ENCODE peak calls at places on chromosomes 2 and 18, in seven cellular contexts. V, G, I, H, A, P and U are unnamed samples.

GRCh38 chr2:168432565-168433186 is 23.4 kb upstream of the CERS6 start:
- DNase-seq in V (no peak), G (no peak), I (no peak), H (no peak), A (no peak), P (no peak), U (no peak)

GRCh38 chr2:9737053-9737875 is 106.0 kb upstream of the TAF1B start:
- DNase-seq in V (no peak), G (no peak), I (peak), H (no peak), A (peak), P (no peak), U (no peak)

GRCh38 chr2:237648016-237648381 is 20.6 kb downstream of the LRRFIP1 start:
- DNase-seq in V (no peak), G (no peak), I (no peak), H (no peak), A (no peak), P (no peak), U (no peak)

GRCh38 chr18:79529296-79529695 is 133.6 kb downstream of the NFATC1 start:
- DNase-seq in V (no peak), G (no peak), I (no peak), H (no peak), A (no peak), P (no peak), U (no peak)

GRCh38 chr2:62215306-62216064 is 19.6 kb downstream of the B3GNT2 start:
- DNase-seq in V (no peak), G (no peak), I (peak), H (no peak), A (no peak), P (no peak), U (no peak)

GRCh38 chr2:182496596-182496995 is 69.8 kb upstream of the PDE1A start:
- DNase-seq in V (no peak), G (no peak), I (no peak), H (no peak), A (no peak), P (no peak), U (no peak)

GRCh38 chr2:161943012-161943411 is 131.0 kb downstream of the DPP4 start:
- DNase-seq in V (no peak), G (no peak), I (no peak), H (no peak), A (no peak), P (no peak), U (no peak)

GRCh38 chr18:58117685-58118403 is 73.8 kb downstream of the NEDD4L start:
- DNase-seq in V (no peak), G (peak), I (peak), H (no peak), A (peak), P (peak), U (no peak)

GRCh38 chr18:74278058-74278457 is 13.7 kb downstream of the CYB5A start:
- DNase-seq in V (no peak), G (no peak), I (no peak), H (no peak), A (no peak), P (no peak), U (no peak)

GRCh38 chr2:176390276-176390675 is 121.0 kb downstream of the MTX2 start:
- DNase-seq in V (no peak), G (peak), I (peak), H (no peak), A (peak), P (peak), U (no peak)

GRCh38 chr2:214549946-214550345 is 139.1 kb downstream of the VWC2L start:
- DNase-seq in V (no peak), G (no peak), I (no peak), H (no peak), A (no peak), P (no peak), U (no peak)

GRCh38 chr2:221283896-221284295 is 288.2 kb downstream of the EPHA4 start:
- DNase-seq in V (no peak), G (peak), I (peak), H (no peak), A (peak), P (no peak), U (no peak)

GRCh38 chr2:46874236-46874929 is 41.2 kb downstream of the MCFD2 start:
- DNase-seq in V (no peak), G (no peak), I (peak), H (no peak), A (no peak), P (no peak), U (no peak)

GRCh38 chr18:41395695-41396094 is 559.3 kb upstream of the PIK3C3 start:
- DNase-seq in V (no peak), G (peak), I (no peak), H (no peak), A (no peak), P (no peak), U (no peak)

GRCh38 chr18:21389903-21390302 is 147.9 kb downstream of the GREB1L start:
- DNase-seq in V (no peak), G (no peak), I (no peak), H (no peak), A (no peak), P (no peak), U (no peak)

GRCh38 chr2:105329561-105330495 is at the start of gene TGFBRAP1:
- DNase-seq in V (peak), G (peak), I (peak), H (no peak), A (no peak), P (no peak), U (no peak)

GRCh38 chr2:96105994-96106393 is 10.4 kb downstream of the ADRA2B start:
- DNase-seq in V (no peak), G (no peak), I (no peak), H (no peak), A (no peak), P (no peak), U (no peak)

GRCh38 chr2:11863103-11863502 is 116.7 kb downstream of the LPIN1 start:
- DNase-seq in V (no peak), G (no peak), I (no peak), H (no peak), A (no peak), P (no peak), U (no peak)

GRCh38 chr2:3114406-3115185 is 263.0 kb downstream of the EIPR1 start:
- DNase-seq in V (no peak), G (no peak), I (no peak), H (no peak), A (no peak), P (no peak), U (no peak)